ENCODE peak calls at places on chromosome 19, in five cellular contexts. G, F, O, T and U are unnamed samples.
A peak's percentile ranks its signal among the peaks of the same experiment; 100 is the strongest.

GRCh38 chr19:41936416-41936850 is 8.2 kb upstream of the ERFL start:
- DNase-seq in F (no peak), T (no peak), G (no peak), O (no peak), U (no peak)

GRCh38 chr19:49663224-49663623 is 2.4 kb downstream of the IRF3 start:
- DNase-seq in T (peak; percentile 15), O (no peak), G (no peak), F (no peak), U (no peak)

GRCh38 chr19:49573451-49573850 is 6.9 kb downstream of the NOSIP start:
- DNase-seq in O (no peak), T (no peak), G (no peak), F (no peak), U (no peak)

GRCh38 chr19:2387367-2388288 is 27.6 kb downstream of the TMPRSS9 start:
- DNase-seq in G (no peak), F (no peak), T (no peak), O (no peak), U (no peak)

GRCh38 chr19:1189419-1189818 is 15.4 kb upstream of the SBNO2 start:
- DNase-seq in G (no peak), F (no peak), T (no peak), O (no peak), U (no peak)

GRCh38 chr19:13025819-13026477 is 30.7 kb downstream of the NFIX start:
- DNase-seq in T (no peak), G (no peak), O (no peak), F (no peak), U (no peak)

GRCh38 chr19:50434525-50434924 is 1.8 kb downstream of the MYBPC2 start:
- DNase-seq in F (no peak), G (peak; percentile 86), O (no peak), T (no peak), U (no peak)

GRCh38 chr19:17149393-17150135 is 65.6 kb upstream of the USE1 start:
- DNase-seq in T (no peak), F (no peak), G (no peak), O (no peak), U (no peak)

GRCh38 chr19:13260883-13261653 is 110.9 kb downstream of the IER2 start:
- DNase-seq in O (no peak), T (no peak), G (no peak), F (no peak), U (no peak)

GRCh38 chr19:1045247-1045603 is 5.3 kb downstream of the ABCA7 start:
- DNase-seq in F (no peak), O (no peak), G (no peak), T (peak; percentile 88), U (no peak)

GRCh38 chr19:49437231-49437630 is 4.1 kb downstream of the SLC17A7 start:
- DNase-seq in O (no peak), F (no peak), G (no peak), T (no peak), U (no peak)

GRCh38 chr19:49422407-49423277 is 599 bp downstream of the PTH2 start:
- DNase-seq in F (no peak), G (no peak), T (peak; percentile 91), O (no peak), U (no peak)

GRCh38 chr19:50003810-50004419 is 21.3 kb downstream of the VRK3 start:
- DNase-seq in F (peak; percentile 77), G (no peak), T (no peak), O (no peak), U (no peak)

GRCh38 chr19:13668964-13669363 is 95.4 kb upstream of the MRI1 start:
- DNase-seq in T (no peak), G (no peak), O (no peak), F (no peak), U (no peak)

GRCh38 chr19:38079926-38080380 is 144.1 kb downstream of the DPF1 start:
- DNase-seq in T (no peak), O (no peak), F (no peak), G (no peak), U (peak; percentile 77)

GRCh38 chr19:8208710-8209110 is 460 bp upstream of the CERS4 start:
- DNase-seq in O (no peak), G (no peak), T (peak; percentile 96), F (no peak), U (no peak)

GRCh38 chr19:45440873-45441654 is 17.3 kb upstream of the ERCC1 start:
- DNase-seq in G (no peak), T (no peak), F (no peak), O (no peak), U (no peak)

GRCh38 chr19:11361771-11362731 is 6.8 kb downstream of the PLPPR2 start:
- DNase-seq in G (no peak), T (peak; percentile 70), O (no peak), F (no peak), U (no peak)

GRCh38 chr19:48654299-48655059 is 8.5 kb upstream of the CA11 start:
- DNase-seq in F (no peak), T (no peak), O (no peak), G (no peak), U (no peak)

GRCh38 chr19:31118292-31118925 is 230.8 kb downstream of the TSHZ3 start:
- DNase-seq in G (no peak), O (no peak), F (no peak), T (no peak), U (no peak)

GRCh38 chr19:43634877-43635560 is 4.6 kb downstream of the CADM4 start:
- DNase-seq in O (no peak), F (no peak), T (no peak), G (no peak), U (no peak)

GRCh38 chr19:30064021-30064699 is 122.1 kb downstream of the URI1 start:
- DNase-seq in G (no peak), F (no peak), O (no peak), T (peak; percentile 61), U (no peak)

GRCh38 chr19:41106177-41106576 is 8.1 kb upstream of the CYP2F1 start:
- DNase-seq in O (no peak), T (no peak), F (no peak), G (no peak), U (no peak)

GRCh38 chr19:38707512-38708114 is 36.7 kb downstream of the CAPN12 start:
- DNase-seq in O (no peak), G (no peak), F (peak; percentile 81), T (no peak), U (no peak)

GRCh38 chr19:37304190-37304883 is 66.6 kb upstream of the ZNF527 start:
- DNase-seq in F (peak; percentile 45), G (no peak), O (no peak), T (peak; percentile 91), U (no peak)

GRCh38 chr19:1109697-1110671 is 6.2 kb downstream of the GPX4 start:
- DNase-seq in O (no peak), G (no peak), T (peak; percentile 81), F (no peak), U (no peak)

GRCh38 chr19:53864308-53864836 is 3.3 kb upstream of the MYADM start:
- DNase-seq in G (no peak), F (no peak), O (no peak), T (no peak), U (no peak)

GRCh38 chr19:33416307-33417215 is 43.1 kb downstream of the CEBPG start:
- DNase-seq in T (no peak), G (peak; percentile 67), F (peak; percentile 57), O (peak; percentile 29), U (no peak)
- TF ChIP-seq CTCF in T (peak; percentile 37), G (no peak), F (peak; percentile 45), O (peak; percentile 81), U (peak; percentile 54)

DNA sequence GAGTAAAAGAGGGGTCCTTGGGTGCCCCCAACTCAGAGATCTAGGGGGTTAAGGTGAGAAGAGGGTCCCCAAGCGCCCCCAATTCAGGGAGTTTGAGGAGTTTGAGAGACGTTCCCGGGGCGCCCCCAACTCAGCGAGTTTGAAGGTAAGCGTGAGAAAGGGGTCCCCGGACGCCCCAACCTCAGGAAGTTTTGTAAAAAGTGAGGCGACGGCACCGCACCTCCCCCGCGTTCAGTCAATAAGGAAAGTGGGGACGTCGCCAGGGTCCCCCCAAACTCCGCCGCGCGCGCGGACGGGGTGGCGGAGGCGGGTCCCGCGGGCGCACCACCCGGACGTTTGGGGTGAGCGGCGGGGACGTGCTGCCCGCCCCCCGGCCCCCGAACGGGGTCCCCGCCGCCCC is 353 bp downstream of the RFX2 start:
- DNase-seq in G (no peak), F (peak; percentile 51), O (no peak), T (no peak), U (no peak)
- H3K27ac ChIP-seq in G (peak overlapping the region; percentile 66), F (peak overlapping the region; percentile 91), O (no peak overlapping the region), T (peak overlapping the region; percentile 82), U (peak overlapping the region; percentile 92)

DNA sequence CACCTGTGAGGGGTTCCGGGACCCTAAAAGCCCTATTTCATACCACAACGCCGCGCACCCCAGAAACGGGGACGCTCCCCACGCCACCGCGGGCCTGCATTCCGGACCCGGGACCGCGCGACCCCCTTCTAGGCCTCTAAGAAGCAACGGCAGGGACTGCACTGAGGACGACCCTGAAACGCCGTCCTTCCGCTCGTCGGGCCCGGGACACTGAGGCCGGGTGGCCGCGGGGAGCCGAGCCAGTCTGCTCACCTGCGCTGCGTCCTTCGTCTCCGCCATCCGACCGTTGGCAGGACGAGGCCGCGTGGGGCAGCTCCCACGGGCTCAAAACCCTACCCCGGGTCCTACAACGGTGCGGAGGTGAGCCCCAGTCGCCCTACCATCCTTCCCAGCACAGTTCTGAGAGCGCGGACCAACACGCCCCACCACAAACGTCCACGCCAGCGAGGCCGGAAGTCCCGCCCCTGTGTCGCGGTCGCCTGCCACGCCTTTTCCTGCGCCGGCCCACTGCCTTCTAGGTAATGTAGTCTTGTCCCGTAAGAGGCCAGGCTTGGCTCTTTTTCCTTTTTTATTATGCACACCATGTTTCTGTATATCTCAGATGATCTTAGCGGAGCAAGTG is at the start of gene ZNF550:
- DNase-seq in G (peak; percentile 88), F (peak; percentile 86), O (no peak), T (peak; percentile 97), U (peak; percentile 97)
- TF ChIP-seq POLR2A in G (no peak), F (no peak), O (peak; percentile 71), T (no peak), U (peak; percentile 24)

GRCh38 chr19:35612224-35612558 is 344 bp upstream of the HAUS5 start:
- DNase-seq in O (no peak), F (no peak), G (no peak), T (no peak), U (no peak)

GRCh38 chr19:35613574-35613973 is 1.0 kb downstream of the HAUS5 start:
- DNase-seq in F (no peak), G (no peak), T (no peak), O (no peak), U (no peak)

GRCh38 chr19:35609881-35610353 is 2.6 kb upstream of the HAUS5 start:
- DNase-seq in O (no peak), F (no peak), G (peak; percentile 52), T (no peak), U (no peak)

GRCh38 chr19:35615036-35615435 is 2.5 kb downstream of the HAUS5 start:
- DNase-seq in G (no peak), F (no peak), T (no peak), O (no peak), U (no peak)

GRCh38 chr19:35612559-35613321 is at the start of gene HAUS5:
- DNase-seq in F (peak; percentile 93), O (peak; percentile 81), G (peak; percentile 97), T (peak; percentile 100), U (peak; percentile 98)
- TF ChIP-seq CTCF in F (peak; percentile 34), O (no peak), G (peak; percentile 23), T (no peak), U (peak; percentile 31)